ENCODE peak calls at places on chromosome 17, in four cellular contexts. M is heart left ventricle, T is fibroblast of lung, B is heart right ventricle. J is an unnamed sample.

GRCh38 chr17:44197980-44198720 is 1.5 kb downstream of the ATXN7L3 start:
- DNase-seq in M (no peak), B (no peak), T (peak; percentile 81), J (peak; percentile 85)

GRCh38 chr17:80605326-80606066 is 60.9 kb downstream of the RPTOR start:
- DNase-seq in B (no peak), M (no peak), T (no peak), J (no peak)

GRCh38 chr17:47694818-47695663 is 1.1 kb downstream of the TBKBP1 start:
- DNase-seq in T (peak; percentile 69), M (peak; percentile 82), B (peak; percentile 77), J (peak; percentile 89)

GRCh38 chr17:50397919-50398285 is 579 bp upstream of the LRRC59 start:
- DNase-seq in T (no peak), M (no peak), B (no peak), J (no peak)

GRCh38 chr17:35973333-35974260 is 7.7 kb downstream of the CCL16 start:
- DNase-seq in M (no peak), T (no peak), B (peak; percentile 16), J (no peak)

GRCh38 chr17:50593321-50593720 is 32.8 kb downstream of the CACNA1G start:
- DNase-seq in B (peak; percentile 26), M (peak; percentile 34), T (no peak), J (no peak)

GRCh38 chr17:31538080-31538762 is 146.7 kb downstream of the RAB11FIP4 start:
- DNase-seq in T (no peak), B (no peak), M (no peak), J (no peak)

GRCh38 chr17:58487589-58488427 is at the start of gene HSF5:
- DNase-seq in M (no peak), T (peak; percentile 3), B (no peak), J (no peak)

GRCh38 chr17:80649672-80650338 is 105.2 kb downstream of the RPTOR start:
- DNase-seq in T (peak; percentile 70), B (peak; percentile 85), M (peak; percentile 83), J (peak; percentile 13)

GRCh38 chr17:55284001-55284884 is 19.5 kb downstream of the HLF start:
- DNase-seq in M (no peak), B (no peak), T (no peak), J (no peak)

GRCh38 chr17:63819131-63819530 is 8.1 kb upstream of the PSMC5 start:
- DNase-seq in M (no peak), B (no peak), T (no peak), J (no peak)

GRCh38 chr17:58172369-58173071 is 5.7 kb downstream of the OR4D2 start:
- DNase-seq in M (no peak), B (no peak), T (peak; percentile 19), J (no peak)

GRCh38 chr17:78117027-78117981 is 11.3 kb downstream of the TMC6 start:
- DNase-seq in T (no peak), M (no peak), B (no peak), J (no peak)

GRCh38 chr17:41455236-41455635 is 11.9 kb downstream of the KRT32 start:
- DNase-seq in T (no peak), B (no peak), M (no peak), J (no peak)

GRCh38 chr17:63919311-63919723 is 678 bp upstream of the GH1 start:
- DNase-seq in B (peak; percentile 51), T (peak; percentile 49), M (peak; percentile 53), J (peak; percentile 69)

GRCh38 chr17:49486012-49486641 is 9.0 kb upstream of the NGFR start:
- DNase-seq in M (no peak), T (no peak), B (no peak), J (peak; percentile 23)

GRCh38 chr17:40218740-40219072 is 398 bp upstream of the WIPF2 start:
- DNase-seq in M (peak; percentile 59), T (peak; percentile 82), B (peak; percentile 62), J (peak; percentile 45)

GRCh38 chr17:43403846-43404245 is 5.1 kb downstream of the ARL4D start:
- DNase-seq in T (no peak), B (no peak), M (no peak), J (no peak)

GRCh38 chr17:75783803-75784472 is 668 bp upstream of the UNK start:
- DNase-seq in M (no peak), B (no peak), T (no peak), J (no peak)

GRCh38 chr17:76540381-76541300 is 797 bp downstream of the PRCD start:
- DNase-seq in T (peak; percentile 95), M (peak; percentile 95), B (peak; percentile 97), J (peak; percentile 19)

GRCh38 chr17:1294157-1294717 is 14.8 kb downstream of the TRARG1 start:
- DNase-seq in T (no peak), M (no peak), B (no peak), J (no peak)

GRCh38 chr17:43316522-43317142 is 82.2 kb upstream of the ARL4D start:
- DNase-seq in T (no peak), B (no peak), M (no peak), J (no peak)

GRCh38 chr17:30217054-30217453 is 18.4 kb downstream of the SLC6A4 start:
- DNase-seq in M (no peak), B (no peak), T (no peak), J (no peak)

GRCh38 chr17:72427761-72428109 is 306.9 kb downstream of the SOX9 start:
- DNase-seq in B (no peak), T (no peak), M (no peak), J (no peak)

GRCh38 chr17:72425133-72425795 is 304.4 kb downstream of the SOX9 start:
- DNase-seq in T (no peak), M (no peak), B (no peak), J (no peak)

GRCh38 chr17:72425796-72426173 is 305.0 kb downstream of the SOX9 start:
- DNase-seq in M (no peak), T (no peak), B (no peak), J (no peak)

GRCh38 chr17:72426948-72427760 is 306.3 kb downstream of the SOX9 start:
- DNase-seq in M (no peak), T (no peak), B (no peak), J (no peak)

GRCh38 chr17:72426321-72426720 is 305.5 kb downstream of the SOX9 start:
- DNase-seq in M (no peak), T (no peak), B (no peak), J (no peak)
- H3K27me3 ChIP-seq in M (no peaks in the 10 kb centered on the region), T (no peaks in the 10 kb centered on the region), B (no peaks in the 10 kb centered on the region), J (no peaks in the 10 kb centered on the region)

DNA sequence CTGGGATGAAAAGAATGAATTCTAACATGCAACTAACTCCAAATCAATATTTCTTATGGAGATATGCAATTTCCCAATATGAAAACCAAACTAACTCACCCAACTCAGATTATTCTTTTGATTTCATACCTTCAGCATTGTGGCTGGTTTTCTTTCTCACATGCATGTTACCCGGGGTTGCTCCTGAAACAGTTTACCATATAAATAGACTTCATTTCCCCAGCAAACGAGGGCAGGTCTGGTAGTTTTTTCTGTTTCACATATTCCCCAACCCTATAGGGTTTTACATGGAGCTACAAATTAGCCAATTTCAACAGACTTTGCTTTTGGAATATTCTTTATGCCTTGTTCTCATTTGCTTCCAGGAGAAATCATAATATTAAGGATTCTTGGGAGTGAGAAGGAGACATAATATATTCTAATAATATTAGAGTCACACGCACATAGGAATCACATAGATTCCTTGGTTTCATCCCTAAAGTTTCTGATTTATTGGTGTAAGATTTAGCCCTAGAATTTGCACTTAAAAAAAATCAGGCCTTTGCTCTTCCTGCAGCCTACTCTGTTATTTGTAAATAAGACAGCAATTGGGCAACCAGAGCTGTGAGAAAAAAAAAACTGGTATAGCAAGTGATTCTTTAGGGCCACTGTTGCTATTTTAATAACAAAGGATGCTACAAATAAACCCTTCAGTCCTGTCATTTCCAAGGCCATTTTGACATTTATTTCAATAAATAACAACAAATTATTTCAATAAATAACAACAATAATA is 60.3 kb upstream of the FAM20A start:
- DNase-seq in B (no peak), M (no peak), T (no peak), J (no peak)
- H3K27me3 ChIP-seq in B (no peaks in the 10 kb centered on the region), M (no peaks in the 10 kb centered on the region), T (no peaks in the 10 kb centered on the region), J (no peaks in the 10 kb centered on the region)

GRCh38 chr17:17701658-17702057 is 20.4 kb downstream of the RAI1 start:
- DNase-seq in T (no peak), M (no peak), B (no peak), J (no peak)

GRCh38 chr17:17701112-17701511 is 19.9 kb downstream of the RAI1 start:
- DNase-seq in T (no peak), M (no peak), B (no peak), J (no peak)

GRCh38 chr17:17702821-17703607 is 21.8 kb downstream of the RAI1 start:
- DNase-seq in T (no peak), M (no peak), B (peak; percentile 47), J (no peak)

GRCh38 chr17:17703608-17703919 is 22.3 kb downstream of the RAI1 start:
- DNase-seq in M (no peak), T (no peak), B (no peak), J (no peak)

DNA sequence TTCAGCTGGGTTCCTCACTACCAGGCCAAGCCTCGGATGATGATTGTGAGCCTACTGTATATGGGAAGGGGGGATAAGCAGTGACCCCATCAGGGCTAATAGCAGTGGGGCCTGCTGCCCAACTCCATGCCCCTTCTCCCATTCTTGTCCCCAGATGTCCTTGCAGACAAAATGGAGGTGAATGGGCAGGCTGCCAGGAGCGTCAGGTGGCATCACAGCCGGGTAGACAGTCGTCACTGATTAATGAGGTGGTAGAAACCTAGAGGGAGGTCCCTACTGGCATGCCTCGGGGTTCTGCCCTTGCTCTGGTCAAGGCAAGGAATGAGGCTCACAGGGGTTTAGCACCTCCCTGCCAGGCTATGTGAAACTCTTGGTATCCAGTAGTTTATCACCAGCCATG is 21.1 kb downstream of the RAI1 start:
- DNase-seq in M (no peak), B (no peak), T (no peak), J (no peak)
- H3K27me3 ChIP-seq in M (no peaks in the 10 kb centered on the region), B (no peaks in the 10 kb centered on the region), T (no peaks in the 10 kb centered on the region), J (no peaks in the 10 kb centered on the region)

DNA sequence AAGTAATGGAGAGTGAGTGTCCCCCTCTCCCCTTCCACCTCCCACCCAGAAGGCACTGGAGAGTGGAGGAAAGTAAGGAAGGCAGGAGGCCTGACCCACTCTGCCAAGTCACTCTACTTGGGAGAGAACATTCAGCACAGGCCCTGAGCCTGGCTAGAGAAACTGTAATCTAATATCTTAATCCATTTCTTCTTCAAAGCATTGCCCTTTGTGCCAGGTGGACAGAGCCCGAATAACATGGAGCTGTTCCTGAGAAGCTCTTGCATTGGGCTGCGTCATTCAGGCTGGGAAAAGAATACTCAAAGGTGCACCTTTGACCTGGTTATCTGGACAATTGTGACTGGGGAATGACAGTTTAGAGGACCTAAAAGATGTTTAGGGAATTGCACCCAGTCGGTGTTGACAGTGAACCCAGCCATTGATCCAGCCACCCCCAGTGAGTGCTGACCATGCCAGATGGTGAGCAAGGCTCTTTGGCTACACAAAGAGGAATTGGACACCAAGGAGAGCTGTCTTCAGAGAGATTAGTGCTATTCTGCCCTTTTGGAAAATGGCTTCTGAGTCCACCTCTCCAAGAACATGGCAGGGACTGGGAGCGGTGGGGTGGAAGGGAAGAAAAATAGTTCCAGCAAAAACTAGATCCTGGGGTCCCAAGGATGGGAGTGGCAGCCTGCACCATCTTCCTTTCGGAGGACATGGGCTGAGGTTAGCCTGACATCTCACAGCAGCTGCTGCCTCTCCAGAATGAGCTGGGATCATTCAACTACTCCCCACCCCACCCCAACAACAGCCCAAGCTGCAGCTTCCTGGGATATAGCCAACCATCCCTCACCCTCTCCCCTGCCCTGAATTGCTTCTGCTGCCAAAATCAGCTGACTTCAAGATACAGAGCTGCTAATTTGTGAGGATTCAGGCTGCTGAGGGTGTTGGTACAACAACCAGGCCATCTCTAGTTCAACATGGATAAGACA is 11.6 kb upstream of the NOG start:
- DNase-seq in M (no peak), T (no peak), B (no peak), J (no peak)
- H3K27me3 ChIP-seq in M (no peaks in the 10 kb centered on the region), T (no peaks in the 10 kb centered on the region), B (no peaks in the 10 kb centered on the region), J (no peaks in the 10 kb centered on the region)